ENCODE peak calls at places on chromosomes 6 and 20, in four cellular contexts. C is lower lobe of right lung, S is HepG2, J is Peyer's patch. P is an unnamed sample. For H3K27me3 and H3K36me3, the result is how much of the 10 kb centered on the place peaks cover.

GRCh38 chr6:107653183-107653580 is 163.3 kb downstream of the SOBP start:
- DNase-seq in C (no peak), S (no peak), J (no peak), P (no peak)

GRCh38 chr6:158536891-158537798 is 22.7 kb upstream of the TMEM181 start:
- DNase-seq in C (no peak), S (peak), J (no peak), P (no peak)

GRCh38 chr20:9256359-9256758 is 187.5 kb downstream of the PLCB4 start:
- DNase-seq in C (no peak), S (no peak), J (no peak), P (no peak)

GRCh38 chr20:54251093-54251492 is 43.2 kb downstream of the PFDN4 start:
- DNase-seq in C (no peak), S (no peak), J (no peak), P (no peak)

GRCh38 chr6:37822851-37823682 is 3.5 kb downstream of the ZFAND3 start:
- DNase-seq in C (no peak), S (peak), J (no peak), P (peak)

GRCh38 chr6:132063738-132064137 is 112.6 kb upstream of the CCN2 start:
- DNase-seq in C (no peak), S (peak), J (no peak), P (no peak)

GRCh38 chr20:46362931-46363872 is 43.2 kb downstream of the ELMO2 start:
- DNase-seq in C (no peak), S (no peak), J (no peak), P (no peak)

GRCh38 chr6:81777586-81778268 is 25.2 kb upstream of the TENT5A start:
- DNase-seq in C (no peak), S (peak), J (no peak), P (no peak)

GRCh38 chr20:62568045-62568389 is 74.3 kb upstream of the SLCO4A1 start:
- DNase-seq in C (no peak), S (no peak), J (no peak), P (no peak)

GRCh38 chr6:6105472-6106036 is 98.8 kb upstream of the NRN1 start:
- DNase-seq in C (no peak), S (no peak), J (no peak), P (no peak)

GRCh38 chr6:170031096-170031471 is 259.8 kb downstream of the DLL1 start:
- DNase-seq in C (peak), S (no peak), J (no peak), P (peak)

GRCh38 chr6:139721924-139722323 is 347.5 kb upstream of the CITED2 start:
- DNase-seq in C (no peak), S (no peak), J (no peak), P (no peak)

GRCh38 chr6:39915866-39916265 is 18.4 kb downstream of the MOCS1 start:
- DNase-seq in C (no peak), S (no peak), J (no peak), P (no peak)

GRCh38 chr6:139436521-139437348 is 62.3 kb upstream of the CITED2 start:
- DNase-seq in C (no peak), S (no peak), J (no peak), P (no peak)

GRCh38 chr6:90483116-90483839 is 103.6 kb downstream of the MAP3K7 start:
- DNase-seq in C (no peak), S (no peak), J (no peak), P (no peak)

GRCh38 chr20:346640-347316 is at the start of gene NRSN2:
- DNase-seq in C (peak), S (peak), J (peak), P (peak)

GRCh38 chr20:347640-348484 is 951 bp downstream of the NRSN2 start:
- DNase-seq in C (peak), S (peak), J (peak), P (peak)

GRCh38 chr6:167116109-167116837 is 6.6 kb upstream of the CCR6 start:
- DNase-seq in C (no peak), S (no peak), J (no peak), P (no peak)

GRCh38 chr20:37361336-37361735 is 15.4 kb downstream of the SRC start:
- DNase-seq in C (no peak), S (no peak), J (no peak), P (no peak)

GRCh38 chr20:16098890-16099639 is 474.2 kb downstream of the KIF16B start:
- DNase-seq in C (no peak), S (peak), J (no peak), P (no peak)

GRCh38 chr6:161101517-161101916 is 109.9 kb downstream of the MAP3K4 start:
- DNase-seq in C (no peak), S (no peak), J (no peak), P (no peak)

GRCh38 chr6:122495612-122496011 is 24.0 kb upstream of the SERINC1 start:
- DNase-seq in C (no peak), S (no peak), J (no peak), P (no peak)

GRCh38 chr6:11096109-11096508 is 2.5 kb downstream of the SMIM13 start:
- DNase-seq in C (no peak), S (peak), J (no peak), P (no peak)

GRCh38 chr20:50630578-50631263 is 60.6 kb downstream of the RIPOR3 start:
- DNase-seq in C (no peak), S (no peak), J (no peak), P (no peak)
- H3K27me3 ChIP-seq in C (under half), S (half or more), J (under half), P (under half)

DNA sequence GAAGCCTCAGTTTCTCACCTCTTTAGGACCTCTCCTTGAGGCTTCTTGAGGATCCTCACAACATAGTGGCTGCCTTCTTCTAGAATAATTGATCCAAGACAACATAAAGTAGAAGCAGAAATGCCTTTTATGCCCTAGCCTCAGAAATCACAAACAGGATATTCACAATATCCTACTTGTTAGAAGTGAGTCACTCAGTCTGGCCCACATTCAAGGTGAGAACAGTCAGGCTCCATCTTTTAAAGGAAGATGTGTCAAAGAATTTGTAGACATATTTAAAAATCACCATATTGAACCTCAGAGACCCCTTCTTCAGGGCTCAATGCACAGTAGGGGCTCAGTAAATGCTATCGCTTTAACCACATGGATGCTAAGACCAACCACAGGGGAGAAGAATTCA is 20.8 kb upstream of the FAM83D start:
- DNase-seq in C (no peak), S (no peak), J (no peak), P (no peak)
- H3K36me3 ChIP-seq in C (half or more), S (under half), J (under half), P (under half)

DNA sequence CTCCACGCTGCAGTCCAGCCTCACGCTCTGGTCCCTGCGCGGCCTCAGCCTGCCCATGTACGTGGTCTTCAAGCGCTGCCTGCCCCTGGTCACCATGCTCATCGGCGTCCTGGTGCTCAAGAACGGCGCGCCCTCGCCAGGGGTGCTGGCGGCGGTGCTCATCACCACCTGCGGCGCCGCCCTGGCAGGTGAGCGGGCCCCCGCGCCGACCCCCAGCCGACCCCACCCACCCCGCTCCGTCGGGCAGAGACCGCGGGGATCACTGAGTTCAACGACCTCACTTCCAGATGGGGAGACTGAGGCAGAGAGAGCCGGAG is 537 bp downstream of the SLC35D3 start:
- DNase-seq in C (no peak), S (no peak), J (no peak), P (no peak)
- H3K27me3 ChIP-seq in C (half or more), S (half or more), J (under half), P (half or more)

DNA sequence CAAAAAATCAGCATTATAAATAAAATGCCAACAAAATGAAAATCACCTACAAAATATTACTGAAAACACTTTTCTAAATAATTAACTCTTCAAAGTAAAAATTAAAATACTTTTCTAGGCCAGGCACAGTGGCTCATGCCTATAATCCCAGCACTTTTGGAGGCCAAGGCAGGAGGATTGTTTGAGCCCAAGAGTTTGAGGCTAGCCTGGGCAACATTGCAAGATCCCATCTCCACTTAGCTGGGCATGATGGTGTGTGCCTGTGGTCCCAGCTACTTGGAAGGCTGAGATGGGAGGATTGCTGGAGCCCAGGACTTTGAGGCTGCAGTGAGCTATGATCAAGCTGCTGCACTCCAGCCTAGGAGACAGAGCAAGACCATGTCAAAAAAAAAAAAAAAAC is 6.4 kb downstream of the SERPINB9 start:
- DNase-seq in C (no peak), S (no peak), J (no peak), P (no peak)
- H3K36me3 ChIP-seq in C (half or more), S (under half), J (under half), P (half or more)

GRCh38 chr20:25088267-25088666 is 6.3 kb upstream of the VSX1 start:
- DNase-seq in C (no peak), S (no peak), J (no peak), P (no peak)

GRCh38 chr20:25090492-25091429 is 8.8 kb upstream of the VSX1 start:
- DNase-seq in C (no peak), S (no peak), J (peak), P (no peak)

GRCh38 chr20:25089662-25090061 is 7.7 kb upstream of the VSX1 start:
- DNase-seq in C (no peak), S (no peak), J (no peak), P (no peak)

GRCh38 chr20:25087186-25087929 is 5.4 kb upstream of the VSX1 start:
- DNase-seq in C (no peak), S (no peak), J (no peak), P (no peak)

DNA sequence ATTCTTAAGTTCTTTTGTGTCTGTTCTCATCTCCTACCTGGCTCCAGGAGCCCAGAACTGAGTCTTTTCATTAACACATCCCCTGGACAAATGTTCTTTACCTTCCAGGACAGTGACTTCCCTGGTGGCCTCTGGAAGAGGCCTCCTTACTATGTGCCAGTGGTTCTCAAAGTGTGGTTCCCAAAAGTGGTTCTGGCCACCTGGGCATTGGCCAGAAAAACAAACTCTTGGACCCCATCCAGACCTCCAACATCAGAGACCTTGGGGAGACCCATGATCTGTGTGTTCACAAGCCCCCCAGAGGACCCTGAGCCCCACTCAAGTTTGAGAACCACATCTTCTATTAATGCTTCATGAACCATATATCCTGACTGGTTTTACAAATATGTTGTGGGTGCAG is 7.2 kb upstream of the VSX1 start:
- DNase-seq in C (no peak), S (no peak), J (no peak), P (no peak)
- H3K27me3 ChIP-seq in C (under half), S (half or more), J (under half), P (under half)

GRCh38 chr20:63931735-63932134 is 24.5 kb downstream of the UCKL1 start:
- DNase-seq in C (no peak), S (no peak), J (no peak), P (no peak)
- H3K36me3 ChIP-seq in C (half or more), S (half or more), J (under half), P (half or more)

P was measured in stomach.